ENCODE peak calls at places on chromosomes 5 and 9, in four cellular contexts. Q is fibroblast of lung, T is astrocyte, G is HepG2. R is an unnamed sample.

GRCh38 chr5:80967500-80968181 is 7.5 kb downstream of the RASGRF2 start:
- DNase-seq in T (peak), G (peak), Q (peak), R (peak)

GRCh38 chr5:148828461-148829247 is 2.2 kb downstream of the ADRB2 start:
- DNase-seq in G (no peak), Q (no peak), T (no peak), R (no peak)

GRCh38 chr9:9598723-9599122 is 1014.1 kb downstream of the PTPRD start:
- DNase-seq in Q (no peak), T (no peak), G (no peak), R (no peak)

GRCh38 chr9:21974542-21975409 is 19.4 kb downstream of the CDKN2A start:
- DNase-seq in G (no peak), T (peak), Q (no peak), R (peak)

GRCh38 chr5:73791389-73791788 is 165.4 kb downstream of the ARHGEF28 start:
- DNase-seq in T (no peak), Q (no peak), G (no peak), R (no peak)

GRCh38 chr9:127214421-127215265 is 49.9 kb upstream of the GARNL3 start:
- DNase-seq in Q (peak), G (peak), T (peak), R (peak)

GRCh38 chr9:92637331-92637730 is 32.6 kb downstream of the IPPK start:
- DNase-seq in Q (no peak), G (no peak), T (no peak), R (no peak)

GRCh38 chr9:128005938-128006337 is 25.1 kb upstream of the EEIG1 start:
- DNase-seq in T (no peak), G (peak), Q (no peak), R (no peak)

GRCh38 chr5:177994561-177995190 is 1.4 kb downstream of the PROP1 start:
- DNase-seq in G (no peak), T (no peak), Q (no peak), R (no peak)

GRCh38 chr5:138065102-138065501 is 18.7 kb upstream of the WNT8A start:
- DNase-seq in Q (no peak), G (no peak), T (no peak), R (no peak)

GRCh38 chr9:76456202-76456926 is 2.6 kb upstream of the GCNT1 start:
- DNase-seq in G (peak), Q (peak), T (peak), R (peak)

GRCh38 chr5:112293587-112293986 is 125.5 kb downstream of the EPB41L4A start:
- DNase-seq in G (no peak), Q (no peak), T (no peak), R (no peak)

GRCh38 chr5:27020965-27021364 is 17.4 kb downstream of the CDH9 start:
- DNase-seq in T (peak), G (peak), Q (peak), R (peak)

GRCh38 chr5:104456122-104456521 is 893.5 kb upstream of the NUDT12 start:
- DNase-seq in T (no peak), Q (no peak), G (no peak), R (no peak)

GRCh38 chr5:168270446-168270845 is 21.0 kb upstream of the WWC1 start:
- DNase-seq in G (no peak), Q (peak), T (peak), R (peak)
- H2AFZ ChIP-seq in G (no peak), Q (no peak), T (no peak), R (no peak)

DNA sequence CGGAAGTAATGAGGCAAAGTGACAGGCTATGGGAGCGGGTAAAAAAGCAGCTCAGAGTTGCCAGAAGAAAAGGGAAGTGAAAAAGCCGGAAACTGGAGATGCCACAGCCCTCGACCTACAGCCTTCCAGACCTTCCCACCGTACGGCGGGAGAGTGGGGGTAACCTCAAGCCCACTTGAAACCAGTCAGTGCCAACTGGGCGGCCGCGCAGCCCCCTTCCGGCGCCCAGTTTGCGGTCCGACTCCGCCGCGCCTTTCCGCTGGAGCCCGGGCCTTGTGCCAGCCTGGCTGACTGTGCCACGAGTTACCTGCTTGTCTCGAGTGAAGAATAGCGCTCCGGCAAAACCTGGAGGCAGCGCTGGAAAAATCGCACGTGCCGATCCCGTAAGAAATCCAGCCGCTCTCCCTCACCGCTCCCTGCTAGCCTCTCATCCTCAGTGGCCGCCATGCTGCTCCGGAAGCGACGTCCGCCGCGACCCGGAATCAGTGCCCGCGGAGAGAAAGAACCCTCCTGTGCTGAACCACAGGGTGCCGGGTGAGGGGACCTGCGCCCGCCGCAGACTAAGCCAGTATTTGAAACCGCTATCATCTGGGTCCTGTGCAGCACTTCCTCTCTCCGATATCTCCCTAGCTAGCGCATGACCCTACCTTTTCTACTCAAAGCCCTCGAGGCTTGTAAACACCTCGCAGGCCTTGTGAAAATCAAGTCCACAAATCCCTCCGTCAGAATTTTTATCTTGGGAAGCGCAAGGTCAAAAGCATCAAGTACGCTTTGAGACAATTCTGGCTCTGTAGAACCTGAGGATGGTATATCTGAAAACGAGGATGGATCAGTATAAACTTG is at the start of gene PGGT1B:
- DNase-seq in G (peak), T (peak), Q (peak), R (peak)
- TF ChIP-seq EZH2 in G (no peak), T (no peak), Q (no peak), R (peak)

DNA sequence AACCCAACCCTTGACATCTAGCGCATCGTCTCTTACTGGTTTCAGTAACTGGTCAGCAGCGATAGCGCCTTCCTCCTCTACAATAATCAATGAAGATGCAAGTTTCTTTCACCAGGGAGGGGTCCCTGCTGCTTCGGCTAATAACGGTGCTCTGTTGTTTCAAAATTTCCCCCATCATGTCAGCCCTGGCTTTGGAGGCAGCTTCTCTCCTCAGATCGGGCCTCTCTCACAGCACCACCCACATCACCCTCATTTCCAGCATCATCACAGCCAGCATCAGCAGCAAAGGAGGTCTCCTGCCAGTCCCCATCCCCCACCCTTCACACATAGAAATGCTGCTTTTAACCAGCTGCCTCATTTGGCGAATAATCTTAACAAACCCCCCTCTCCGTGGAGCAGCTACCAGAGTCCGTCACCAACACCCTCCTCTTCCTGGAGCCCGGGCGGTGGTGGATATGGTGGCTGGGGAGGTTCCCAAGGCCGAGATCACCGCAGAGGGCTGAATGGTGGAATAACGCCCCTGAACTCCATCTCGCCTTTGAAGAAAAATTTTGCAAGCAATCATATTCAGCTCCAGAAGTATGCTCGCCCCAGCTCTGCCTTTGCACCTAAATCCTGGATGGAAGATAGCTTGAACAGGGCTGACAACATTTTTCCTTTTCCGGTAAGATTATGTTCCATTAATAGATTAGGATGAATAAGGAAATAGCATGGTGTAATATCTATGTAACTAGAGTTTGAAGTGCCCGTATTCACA is 2.2 kb downstream of the CPEB4 start:
- DNase-seq in G (no peak), T (no peak), Q (peak), R (peak)
- H3K4me3 ChIP-seq in G (peak), T (peak), Q (peak), R (peak)

GRCh38 chr9:32644698-32645097 is 9.2 kb upstream of the TAF1L start:
- DNase-seq in G (no peak), Q (no peak), T (peak), R (peak)
- H2AFZ ChIP-seq in G (no peak), Q (no peak), T (no peak), R (no peak)

GRCh38 chr9:88535932-88536324 is 950 bp downstream of the NXNL2 start:
- DNase-seq in G (no peak), T (peak), Q (no peak), R (no peak)

GRCh38 chr9:88532320-88532719 is 2.7 kb upstream of the NXNL2 start:
- DNase-seq in G (no peak), T (peak), Q (peak), R (peak)

GRCh38 chr9:88534456-88535225 is at the start of gene NXNL2:
- DNase-seq in T (peak), Q (peak), G (no peak), R (peak)

GRCh38 chr9:88535226-88535931 is 401 bp downstream of the NXNL2 start:
- DNase-seq in Q (no peak), G (no peak), T (no peak), R (peak)

GRCh38 chr9:88533951-88534455 is 975 bp upstream of the NXNL2 start:
- DNase-seq in T (peak), G (no peak), Q (peak), R (peak)
- TF ChIP-seq EZH2 in T (no peak), G (no peak), Q (no peak), R (no peak)

GRCh38 chr5:3598236-3598635 is 2.6 kb downstream of the IRX1 start:
- DNase-seq in Q (no peak), G (no peak), T (peak), R (no peak)
- H3K4me3 ChIP-seq in Q (no peak), G (no peak), T (peak), R (no peak)

GRCh38 chr5:32802764-32803163 is 91.6 kb downstream of the NPR3 start:
- DNase-seq in Q (no peak), T (no peak), G (no peak), R (no peak)

GRCh38 chr5:32810812-32811211 is 99.7 kb downstream of the NPR3 start:
- DNase-seq in Q (peak), G (no peak), T (peak), R (no peak)

GRCh38 chr5:32805966-32806626 is 95.0 kb downstream of the NPR3 start:
- DNase-seq in Q (peak), G (no peak), T (peak), R (peak)
- H2AFZ ChIP-seq in Q (no peak), G (no peak), T (peak), R (peak)